ENCODE peak calls at places on chromosomes 13 and 19, in five cellular contexts. J is H1, S is ovary, U is tibial nerve, Y is right lobe of liver. E is an unnamed sample.
A peak's percentile ranks its signal among the peaks of the same experiment; 100 is the strongest.

GRCh38 chr13:80055804-80056203 is 285.1 kb downstream of the SPRY2 start:
- DNase-seq in J (no peak), S (no peak), U (no peak), Y (no peak), E (no peak)

GRCh38 chr13:90696656-90697055 is 650.8 kb upstream of the MIR17HG start:
- DNase-seq in J (no peak), S (no peak), U (no peak), Y (no peak), E (no peak)

GRCh38 chr13:51148952-51149573 is 38.0 kb upstream of the C13orf42 start:
- DNase-seq in J (peak; percentile 66), S (no peak), U (no peak), Y (no peak), E (no peak)

GRCh38 chr19:30371960-30372824 is at the start of gene ZNF536:
- DNase-seq in J (no peak), S (no peak), U (no peak), Y (no peak), E (peak; percentile 34)

GRCh38 chr19:7618771-7619510 is 10.4 kb downstream of the XAB2 start:
- DNase-seq in J (no peak), S (no peak), U (no peak), Y (peak; percentile 92), E (no peak)

GRCh38 chr13:45564108-45564507 is 51.4 kb downstream of the ERICH6B start:
- DNase-seq in J (no peak), S (no peak), U (no peak), Y (no peak), E (no peak)

GRCh38 chr19:57888107-57888493 is 737 bp downstream of the ZNF814 start:
- DNase-seq in J (no peak), S (no peak), U (no peak), Y (no peak), E (peak; percentile 5)

GRCh38 chr19:55947532-55947931 is at the start of gene NLRP8:
- DNase-seq in J (no peak), S (no peak), U (no peak), Y (no peak), E (no peak)

GRCh38 chr13:47708386-47708785 is 292.7 kb downstream of the SUCLA2 start:
- DNase-seq in J (no peak), S (no peak), U (no peak), Y (no peak), E (no peak)

GRCh38 chr19:16828990-16829821 is at the start of gene SIN3B:
- DNase-seq in J (peak; percentile 61), S (peak; percentile 93), U (peak; percentile 64), Y (peak; percentile 88), E (peak; percentile 96)

GRCh38 chr13:46383383-46383782 is 3.7 kb downstream of the RUBCNL start:
- DNase-seq in J (no peak), S (no peak), U (no peak), Y (no peak), E (no peak)

GRCh38 chr19:43934055-43934984 is 762 bp downstream of the ZNF45 start:
- DNase-seq in J (no peak), S (no peak), U (no peak), Y (no peak), E (no peak)

GRCh38 chr13:106241974-106242373 is 293.5 kb downstream of the EFNB2 start:
- DNase-seq in J (no peak), S (no peak), U (no peak), Y (no peak), E (no peak)

GRCh38 chr13:108902557-108903155 is 273.2 kb downstream of the MYO16 start:
- DNase-seq in J (no peak), S (no peak), U (no peak), Y (no peak), E (no peak)

GRCh38 chr13:33228645-33229445 is 56.7 kb downstream of the STARD13 start:
- DNase-seq in J (no peak), S (no peak), U (no peak), Y (no peak), E (no peak)

GRCh38 chr13:19181021-19181620 is 503 bp downstream of the TUBA3C start:
- DNase-seq in J (no peak), S (no peak), U (no peak), Y (no peak), E (peak; percentile 7)
- TF ChIP-seq CTCF in J (no peak), S (no peak), U (no peak), Y (no peak), E (no peak)

DNA sequence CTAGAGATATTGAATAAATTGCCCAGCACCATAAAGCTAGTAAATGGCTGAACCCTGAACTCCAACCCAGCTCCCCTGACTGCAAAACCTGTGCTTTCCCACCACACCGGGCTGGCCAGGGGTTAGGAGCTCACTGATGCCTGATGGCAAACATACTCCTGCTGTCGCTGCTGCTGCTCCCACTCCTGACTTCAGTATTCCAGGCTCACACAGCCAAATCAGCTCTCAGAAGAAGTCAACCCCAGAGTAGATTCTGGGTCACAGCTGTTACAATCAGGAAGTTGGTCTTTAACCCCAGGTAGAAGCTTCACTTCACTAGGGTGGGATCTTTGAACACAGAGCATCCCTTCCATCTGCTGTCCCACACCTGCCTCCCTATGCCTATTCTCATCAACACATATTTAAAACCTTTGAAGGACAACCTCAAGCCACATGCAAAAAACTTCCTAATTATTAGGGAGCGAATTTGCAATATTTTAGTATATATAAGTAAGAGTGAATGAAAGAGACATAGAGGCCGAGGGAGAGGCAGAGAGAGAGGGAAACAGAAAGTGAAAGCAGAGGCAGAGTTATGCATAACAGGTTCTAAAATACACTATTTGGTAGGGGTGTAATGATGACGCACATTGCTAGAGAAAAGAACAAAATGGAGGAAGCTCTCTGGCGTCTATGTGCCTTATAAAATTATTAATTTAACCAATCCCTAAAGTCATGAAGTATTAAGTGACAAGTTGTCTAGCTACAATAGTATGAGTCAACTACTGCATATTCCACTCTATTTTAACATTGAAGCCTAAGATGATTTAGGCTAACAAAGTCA is 99.4 kb upstream of the SERP2 start:
- DNase-seq in J (no peak), S (no peak), U (no peak), Y (no peak), E (peak; percentile 66)
- H3K4me3 ChIP-seq in J (no peak overlapping the region), S (peak overlapping the region; percentile 15), U (no peak overlapping the region), Y (peak overlapping the region; percentile 2), E (no peak overlapping the region)

GRCh38 chr19:4673216-4673615 is 3.1 kb upstream of the MYDGF start:
- DNase-seq in J (no peak), S (no peak), U (no peak), Y (no peak), E (no peak)

GRCh38 chr19:4673726-4674125 is 3.6 kb upstream of the MYDGF start:
- DNase-seq in J (no peak), S (no peak), U (no peak), Y (no peak), E (no peak)

GRCh38 chr19:4664642-4665041 is 5.5 kb downstream of the MYDGF start:
- DNase-seq in J (no peak), S (no peak), U (no peak), Y (no peak), E (no peak)

GRCh38 chr19:4671182-4671851 is 1.2 kb upstream of the MYDGF start:
- DNase-seq in J (no peak), S (no peak), U (no peak), Y (no peak), E (no peak)

DNA sequence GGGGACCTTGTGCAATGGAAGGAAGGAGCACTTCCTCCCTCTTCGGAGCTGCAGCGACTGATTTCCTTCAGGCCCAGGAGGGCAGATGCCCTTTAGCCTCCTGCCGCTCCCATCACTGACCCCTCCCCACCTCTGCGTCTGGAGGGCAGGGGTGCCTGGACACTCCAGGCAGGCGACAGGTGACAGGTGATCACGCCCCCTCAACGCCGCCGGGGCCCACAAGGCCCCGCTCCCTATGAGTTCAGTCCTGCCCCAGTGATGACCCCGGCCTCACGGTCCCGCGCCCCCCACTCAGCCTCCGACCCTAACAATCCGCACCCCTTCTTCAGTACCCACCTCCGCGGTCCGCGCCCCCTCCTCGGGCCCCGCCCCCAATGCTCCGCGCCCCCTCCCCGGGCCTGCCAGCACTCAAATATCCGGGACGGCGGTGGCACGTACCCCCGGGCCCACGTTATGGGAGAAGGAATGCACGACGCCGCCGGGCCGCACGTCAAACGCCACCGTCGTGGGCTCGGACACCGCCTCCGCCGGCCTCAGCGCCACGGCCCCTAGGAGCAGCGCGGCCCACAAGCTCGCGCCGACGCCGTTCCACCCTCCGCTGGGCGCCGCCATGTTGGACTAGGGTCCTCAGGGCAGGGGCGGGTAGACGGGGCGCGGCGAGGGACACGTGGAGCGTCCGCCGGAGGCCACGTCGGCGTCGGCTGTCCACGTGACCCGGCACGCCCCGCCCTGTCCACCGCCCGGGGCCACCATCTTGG is at the start of gene MYDGF:
- DNase-seq in J (peak; percentile 78), S (peak; percentile 93), U (peak; percentile 81), Y (peak; percentile 94), E (peak; percentile 84)
- TF ChIP-seq POLR2A in J (no peak), S (peak; percentile 30), U (peak; percentile 54), Y (peak; percentile 76), E (no peak)

DNA sequence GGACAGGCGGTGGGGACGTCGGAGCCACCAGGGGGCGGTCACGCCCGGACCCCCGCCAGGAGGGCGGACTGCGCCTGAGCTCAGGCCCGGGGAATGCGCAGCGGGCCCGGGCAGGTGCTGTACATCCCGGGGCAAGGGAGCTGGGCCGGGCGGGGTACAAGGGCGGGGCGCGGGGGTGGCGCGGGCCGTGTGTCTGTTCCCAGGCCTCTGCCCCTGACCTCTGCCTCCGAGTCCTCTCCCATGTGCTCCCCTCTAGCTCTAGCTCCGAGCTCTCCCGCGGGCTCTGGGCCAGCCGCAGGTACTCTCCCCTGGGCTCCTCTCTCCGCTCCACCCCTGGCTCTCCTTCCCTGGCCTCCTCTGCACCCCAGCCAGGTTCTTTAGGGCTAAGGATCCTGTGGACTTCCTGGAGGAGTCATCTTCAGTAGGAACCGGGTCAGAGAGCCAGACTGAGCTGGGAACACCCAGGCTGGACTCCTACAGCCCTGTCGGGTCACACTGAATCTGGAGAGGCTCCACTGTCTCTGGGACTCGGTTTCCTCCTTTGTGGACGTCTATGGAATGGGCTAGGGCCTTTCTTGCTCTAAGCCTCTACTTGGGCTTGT is 2.3 kb downstream of the PPP1R13L start:
- DNase-seq in J (no peak), S (no peak), U (no peak), Y (no peak), E (peak; percentile 53)
- TF ChIP-seq CTCF in J (peak; percentile 64), S (no peak), U (peak; percentile 40), Y (peak; percentile 24), E (no peak)

GRCh38 chr19:50728084-50728737 is 5.0 kb downstream of the CLEC11A start:
- DNase-seq in J (peak; percentile 89), S (peak; percentile 87), U (peak; percentile 46), Y (peak; percentile 68), E (peak; percentile 72)
- H3K4me3 ChIP-seq in J (peak overlapping the region; percentile 28), S (no peak overlapping the region), U (no peak overlapping the region), Y (no peak overlapping the region), E (no peak overlapping the region)

E was measured in lower leg skin.